ENCODE peak calls at places on chromosome 21, in seven cellular contexts. I is neural progenitor cell, Q is fibroblast of lung, E is fibroblast of villous mesenchyme, S is Caco-2, X is cardiac muscle cell, U is brain microvascular endothelial cell. A is an unnamed sample.

GRCh38 chr21:28793043-28793442 is 199.6 kb downstream of the LTN1 start:
- DNase-seq in S (no peak), X (peak), E (peak), I (peak), U (peak), Q (peak), A (peak)

GRCh38 chr21:38987551-38988210 is 182.0 kb downstream of the ETS2 start:
- DNase-seq in Q (no peak), E (peak), X (no peak), I (no peak), S (no peak), U (no peak), A (no peak)

GRCh38 chr21:41211041-41211426 is 43.1 kb downstream of the BACE2 start:
- DNase-seq in E (no peak), X (no peak), Q (no peak), U (no peak), I (no peak), S (no peak), A (no peak)

GRCh38 chr21:28704746-28705145 is 287.9 kb downstream of the LTN1 start:
- DNase-seq in U (no peak), S (no peak), Q (peak), I (no peak), X (peak), E (no peak), A (peak)

GRCh38 chr21:38989745-38990423 is 184.2 kb downstream of the ETS2 start:
- DNase-seq in S (no peak), I (peak), Q (peak), E (peak), X (peak), U (peak), A (peak)

GRCh38 chr21:19244502-19245187 is 841.1 kb upstream of the TMPRSS15 start:
- DNase-seq in X (no peak), U (no peak), S (no peak), Q (no peak), E (no peak), I (no peak), A (no peak)

GRCh38 chr21:33374080-33374873 is 28.9 kb upstream of the IFNGR2 start:
- DNase-seq in S (peak), E (peak), X (peak), I (peak), Q (peak), U (peak), A (peak)

GRCh38 chr21:15064576-15065380 is at the start of gene NRIP1:
- DNase-seq in I (peak), E (peak), U (peak), X (peak), S (peak), Q (peak), A (peak)

GRCh38 chr21:38027901-38028300 is 111.6 kb upstream of the KCNJ6 start:
- DNase-seq in Q (no peak), E (peak), U (peak), X (no peak), I (no peak), S (no peak), A (peak)

GRCh38 chr21:15823486-15824150 is 93.8 kb downstream of the USP25 start:
- DNase-seq in S (no peak), E (no peak), Q (no peak), X (no peak), U (no peak), I (no peak), A (no peak)

GRCh38 chr21:44067011-44067839 is 40.0 kb upstream of the PWP2 start:
- DNase-seq in X (no peak), I (no peak), E (peak), U (no peak), Q (no peak), S (no peak), A (no peak)

GRCh38 chr21:45354970-45355369 is 50.0 kb upstream of the COL18A1 start:
- DNase-seq in S (no peak), Q (peak), U (no peak), I (no peak), X (no peak), E (no peak), A (no peak)

GRCh38 chr21:45355573-45355972 is 49.4 kb upstream of the COL18A1 start:
- DNase-seq in I (no peak), E (no peak), U (no peak), X (no peak), Q (no peak), S (peak), A (no peak)

GRCh38 chr21:45356653-45357435 is 48.1 kb upstream of the COL18A1 start:
- DNase-seq in E (no peak), Q (no peak), I (peak), U (no peak), X (no peak), S (peak), A (no peak)

GRCh38 chr21:45357436-45358260 is 47.3 kb upstream of the COL18A1 start:
- DNase-seq in E (peak), Q (peak), X (no peak), I (peak), S (peak), U (no peak), A (peak)

GRCh38 chr21:45356251-45356650 is 48.7 kb upstream of the COL18A1 start:
- DNase-seq in Q (no peak), S (no peak), X (no peak), U (no peak), I (no peak), E (no peak), A (no peak)
- TF ChIP-seq CTCF in Q (no peak), S (peak), X (no peak), U (peak), I (peak), E (peak), A (no peak)

GRCh38 chr21:35050348-35051286 is 1.5 kb upstream of the RUNX1 start:
- DNase-seq in E (peak), S (no peak), X (no peak), Q (no peak), I (no peak), U (no peak), A (no peak)

GRCh38 chr21:35046880-35047229 is 2.2 kb downstream of the RUNX1 start:
- DNase-seq in S (no peak), E (no peak), X (no peak), U (peak), I (no peak), Q (no peak), A (no peak)

GRCh38 chr21:35048706-35049617 is at the start of gene RUNX1:
- DNase-seq in X (no peak), S (no peak), Q (peak), U (peak), I (no peak), E (peak), A (peak)

GRCh38 chr21:35046223-35046690 is 2.8 kb downstream of the RUNX1 start:
- DNase-seq in E (no peak), I (no peak), U (no peak), Q (no peak), X (no peak), S (no peak), A (no peak)

DNA sequence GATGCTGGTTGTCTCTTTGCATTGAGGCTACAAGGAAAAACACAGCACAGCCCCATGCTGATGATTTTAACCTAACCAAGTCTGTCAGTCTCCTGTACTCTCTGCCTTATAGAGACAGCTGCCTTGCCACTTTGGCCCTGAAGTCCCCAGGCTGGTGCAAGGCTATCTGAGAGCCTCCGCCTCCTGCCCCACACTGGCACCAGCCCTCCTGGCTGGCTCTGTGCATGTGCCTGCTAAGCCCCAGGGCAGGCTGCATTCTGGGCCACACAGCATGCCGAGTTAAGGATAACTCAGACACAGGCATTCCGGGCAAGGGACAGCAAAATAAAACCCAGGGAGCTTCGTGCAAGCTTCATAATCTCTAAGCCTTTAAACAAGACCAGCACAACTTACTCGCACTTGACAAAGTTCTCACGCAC is 910 bp downstream of the RUNX1 start:
- DNase-seq in U (no peak), E (peak), X (no peak), I (peak), Q (no peak), S (no peak), A (no peak)
- H3K4me3 ChIP-seq in U (peak), E (peak), X (no peak), I (no peak), Q (peak), S (no peak), A (peak)

GRCh38 chr21:36122977-36123376 is 11.9 kb upstream of the CBR3 start:
- DNase-seq in I (no peak), S (no peak), E (peak), U (no peak), Q (no peak), X (no peak), A (no peak)
- TF ChIP-seq CTCF in I (peak), S (peak), E (peak), U (peak), Q (peak), X (peak), A (peak)

GRCh38 chr21:26965091-26965566 is 1.8 kb downstream of the ADAMTS5 start:
- DNase-seq in Q (no peak), E (no peak), S (no peak), U (no peak), I (no peak), X (no peak), A (no peak)
- H3K4me3 ChIP-seq in Q (peak), E (peak), S (no peak), U (peak), I (peak), X (no peak), A (no peak)

GRCh38 chr21:31142600-31142999 is 104.3 kb upstream of the KRTAP19-8 start:
- DNase-seq in U (no peak), E (no peak), Q (no peak), I (peak), S (no peak), X (no peak), A (no peak)
- TF ChIP-seq CTCF in U (peak), E (no peak), Q (no peak), I (peak), S (no peak), X (no peak), A (no peak)

A was measured in cardiac fibroblast.